ENCODE peak calls at places on chromosomes 11 and 22, in eight cellular contexts. N, J, P, E, U, L, Z and R are unnamed samples.
A peak's percentile ranks its signal among the peaks of the same experiment; 100 is the strongest.

GRCh38 chr22:42316988-42317387 is 46.5 kb upstream of the TCF20 start:
- DNase-seq in U (peak; percentile 81), Z (peak; percentile 75), E (peak; percentile 69), J (no peak), N (no peak), L (no peak), P (peak; percentile 30), R (no peak)

GRCh38 chr11:134488913-134489312 is 76.9 kb upstream of the B3GAT1 start:
- DNase-seq in Z (no peak), N (no peak), L (no peak), P (no peak), U (no peak), J (no peak), E (no peak), R (peak; percentile 66)

GRCh38 chr11:18723991-18724390 is 2.0 kb downstream of the IGSF22 start:
- DNase-seq in E (no peak), J (no peak), Z (no peak), N (no peak), U (no peak), L (no peak), P (no peak), R (peak; percentile 25)

GRCh38 chr11:12235945-12236743 is 125.8 kb downstream of the MICAL2 start:
- DNase-seq in U (peak; percentile 73), E (peak; percentile 82), Z (no peak), P (peak; percentile 41), L (peak; percentile 37), N (peak; percentile 24), J (no peak), R (no peak)

GRCh38 chr11:45082744-45083543 is 63.5 kb upstream of the PRDM11 start:
- DNase-seq in Z (no peak), E (no peak), L (no peak), U (no peak), J (no peak), N (no peak), P (no peak), R (no peak)

GRCh38 chr11:27770576-27770975 is 70.3 kb upstream of the BDNF start:
- DNase-seq in Z (no peak), J (no peak), E (no peak), U (peak; percentile 62), L (no peak), P (no peak), N (no peak), R (no peak)

GRCh38 chr22:36419912-36420882 is 32.4 kb upstream of the MYH9 start:
- DNase-seq in L (no peak), E (no peak), U (no peak), P (no peak), N (no peak), J (no peak), Z (no peak), R (peak; percentile 72)

GRCh38 chr11:68373810-68374501 is 61.6 kb downstream of the LRP5 start:
- DNase-seq in L (no peak), N (no peak), J (no peak), U (no peak), Z (peak; percentile 51), E (no peak), P (no peak), R (peak; percentile 94)

GRCh38 chr11:706439-706956 is 467 bp downstream of the EPS8L2 start:
- DNase-seq in U (peak; percentile 78), N (no peak), P (no peak), Z (no peak), J (no peak), E (no peak), L (no peak), R (peak; percentile 98)

GRCh38 chr11:8656291-8656690 is 26.2 kb downstream of the TRIM66 start:
- DNase-seq in Z (no peak), P (no peak), E (no peak), N (no peak), U (no peak), L (no peak), J (no peak), R (no peak)

GRCh38 chr11:125433454-125434121 is 62.5 kb downstream of the FEZ1 start:
- DNase-seq in P (peak; percentile 9), E (peak; percentile 70), J (peak; percentile 64), N (no peak), Z (peak; percentile 31), U (peak; percentile 61), L (peak; percentile 50), R (peak; percentile 95)

GRCh38 chr11:1920909-1921575 is 1.5 kb downstream of the TNNT3 start:
- DNase-seq in E (no peak), U (no peak), Z (peak; percentile 32), L (no peak), J (no peak), N (no peak), P (no peak), R (peak; percentile 83)

GRCh38 chr22:27377501-27377900 is 424.1 kb downstream of the MN1 start:
- DNase-seq in L (no peak), E (no peak), P (no peak), J (no peak), N (no peak), U (no peak), Z (no peak), R (no peak)

GRCh38 chr22:28027453-28028448 is 108.7 kb upstream of the PITPNB start:
- DNase-seq in U (no peak), E (no peak), J (no peak), L (no peak), N (no peak), P (no peak), Z (no peak), R (peak; percentile 2)

GRCh38 chr11:46389450-46390330 is 1.9 kb downstream of the CHRM4 start:
- DNase-seq in P (peak; percentile 65), J (peak; percentile 89), Z (peak; percentile 63), E (peak; percentile 72), N (no peak), U (peak; percentile 70), L (peak; percentile 46), R (peak; percentile 100)

GRCh38 chr22:37519268-37520195 is at the start of gene CARD10:
- DNase-seq in N (no peak), L (no peak), Z (no peak), P (no peak), J (peak; percentile 65), E (no peak), U (peak; percentile 42), R (peak; percentile 95)